ENCODE peak calls at places on chromosome 15, in eight cellular contexts. H, S, A, K, C, L, B and R are unnamed samples.

GRCh38 chr15:40929730-40930429 is 740 bp downstream of the DLL4 start:
- DNase-seq in C (no peak), K (no peak), B (no peak), A (no peak), L (no peak), H (no peak), S (peak), R (no peak)

GRCh38 chr15:58501636-58502178 is 69.9 kb downstream of the LIPC start:
- DNase-seq in S (no peak), H (no peak), B (no peak), A (no peak), L (no peak), K (no peak), C (no peak), R (no peak)

GRCh38 chr15:88623061-88623460 is 1.9 kb downstream of the AEN start:
- DNase-seq in B (no peak), L (no peak), A (no peak), C (peak), S (peak), H (no peak), K (no peak), R (no peak)

GRCh38 chr15:31476866-31477265 is 150.2 kb downstream of the KLF13 start:
- DNase-seq in H (no peak), B (peak), A (peak), K (no peak), L (no peak), C (no peak), S (no peak), R (no peak)

GRCh38 chr15:50180091-50180490 is 1.9 kb upstream of the SLC27A2 start:
- DNase-seq in S (no peak), H (no peak), A (no peak), C (no peak), B (no peak), K (no peak), L (no peak), R (no peak)

GRCh38 chr15:61835476-61836106 is 224.7 kb downstream of the VPS13C start:
- DNase-seq in A (peak), C (peak), L (peak), K (peak), B (peak), H (peak), S (peak), R (peak)

GRCh38 chr15:58401276-58401675 is 30.5 kb upstream of the LIPC start:
- DNase-seq in K (no peak), A (no peak), C (no peak), L (no peak), S (no peak), B (no peak), H (no peak), R (no peak)

GRCh38 chr15:39976291-39977274 is 42.7 kb downstream of the EIF2AK4 start:
- DNase-seq in L (no peak), H (peak), B (peak), K (no peak), C (no peak), A (peak), S (peak), R (no peak)

GRCh38 chr15:64274541-64274940 is 81.4 kb downstream of the CSNK1G1 start:
- DNase-seq in A (no peak), K (no peak), C (peak), S (no peak), L (no peak), B (no peak), H (no peak), R (no peak)

GRCh38 chr15:71465109-71465508 is 345.2 kb upstream of the NR2E3 start:
- DNase-seq in S (peak), K (no peak), A (no peak), B (no peak), L (no peak), C (no peak), H (no peak), R (no peak)

GRCh38 chr15:67813104-67813634 is 12.1 kb upstream of the SKOR1 start:
- DNase-seq in A (no peak), S (no peak), L (no peak), B (no peak), H (no peak), C (no peak), K (no peak), R (no peak)

GRCh38 chr15:48862705-48863104 is 15.2 kb upstream of the EID1 start:
- DNase-seq in B (no peak), C (peak), L (no peak), S (no peak), H (no peak), A (no peak), K (no peak), R (no peak)

GRCh38 chr15:100879461-100880138 is at the start of gene ALDH1A3:
- DNase-seq in C (peak), L (no peak), S (peak), B (no peak), A (peak), K (no peak), H (no peak), R (no peak)

GRCh38 chr15:33055962-33056361 is 138.6 kb downstream of the FMN1 start:
- DNase-seq in A (no peak), C (no peak), K (no peak), S (no peak), B (no peak), H (no peak), L (no peak), R (no peak)

GRCh38 chr15:78259232-78259631 is 5.1 kb upstream of the DNAJA4 start:
- DNase-seq in B (no peak), L (no peak), K (no peak), S (no peak), A (no peak), H (no peak), C (no peak), R (no peak)

GRCh38 chr15:41827290-41827879 is 507 bp upstream of the JMJD7 start:
- DNase-seq in K (peak), L (no peak), C (no peak), A (peak), H (no peak), S (no peak), B (no peak), R (no peak)

GRCh38 chr15:77025471-77025901 is 30.6 kb downstream of the PSTPIP1 start:
- DNase-seq in A (peak), H (no peak), K (no peak), B (no peak), S (no peak), L (peak), C (no peak), R (no peak)

GRCh38 chr15:40747685-40748631 is 7.1 kb downstream of the RMDN3 start:
- DNase-seq in S (no peak), L (no peak), K (no peak), H (no peak), A (no peak), B (no peak), C (no peak), R (no peak)

GRCh38 chr15:62758126-62758951 is 284.2 kb upstream of the TPM1 start:
- DNase-seq in S (peak), A (no peak), H (no peak), L (no peak), K (no peak), C (no peak), B (no peak), R (no peak)

GRCh38 chr15:60972866-60973265 is 256.2 kb downstream of the RORA start:
- DNase-seq in H (no peak), B (no peak), A (no peak), L (no peak), C (no peak), S (peak), K (no peak), R (no peak)